ENCODE peak calls at places on chromosomes 13 and 19, in ten cellular contexts. Y is neural crest cell; Q is mucosa of descending colon; E is NCI-H748 treated with DMSO at 0.1 percent for 48 hours; G is EL; Z is GM10248; F is Peyer's patch; H is amniotic stem cell; V is AML-193; I is stimulated activated naive CD8-positive, alpha-beta T cell treated with anti-CD3 and anti-CD28 coated beads, Interleukin-15, Interleukin-2, amounts not matched to agents 100 U/mL and 50 U/mL, for 24 hours. C is an unnamed sample.

GRCh38 chr19:33134571-33135041 is 2.7 kb downstream of the WDR88 start:
- DNase-seq in Y (no peak), Q (no peak), E (peak; percentile 13), G (no peak), Z (peak; percentile 69), F (no peak), H (no peak), V (no peak), I (peak; percentile 79), C (no peak)

GRCh38 chr13:21218351-21219043 is 42.0 kb downstream of the MRPL57 start:
- DNase-seq in Y (no peak), Q (no peak), E (no peak), G (no peak), Z (peak; percentile 45), F (no peak), H (no peak), V (peak; percentile 95), I (no peak), C (peak; percentile 89)

GRCh38 chr19:31066385-31066784 is 282.9 kb downstream of the TSHZ3 start:
- DNase-seq in Y (no peak), Q (no peak), E (no peak), G (peak; percentile 78), Z (no peak), F (no peak), H (peak; percentile 0), V (no peak), I (no peak), C (no peak)

GRCh38 chr19:10835089-10835753 is 791 bp downstream of the TMED1 start:
- DNase-seq in Y (no peak), Q (no peak), E (no peak), G (no peak), Z (peak; percentile 99), F (peak; percentile 71), H (no peak), V (no peak), I (no peak), C (peak; percentile 32)

GRCh38 chr13:94214979-94215378 is 264.5 kb downstream of the DCT start:
- DNase-seq in Y (no peak), Q (no peak), E (no peak), G (no peak), Z (no peak), F (no peak), H (no peak), V (no peak), I (no peak), C (no peak)

GRCh38 chr13:31930901-31931522 is 100.6 kb upstream of the FRY start:
- DNase-seq in Y (no peak), Q (no peak), E (no peak), G (no peak), Z (peak; percentile 66), F (no peak), H (no peak), V (peak; percentile 47), I (no peak), C (peak; percentile 57)

GRCh38 chr13:44629465-44630183 is 53.5 kb upstream of the TSC22D1 start:
- DNase-seq in Y (no peak), Q (no peak), E (no peak), G (peak; percentile 58), Z (no peak), F (no peak), H (no peak), V (no peak), I (no peak), C (no peak)

GRCh38 chr13:74644239-74644638 is 510.0 kb upstream of the KLF12 start:
- DNase-seq in Y (no peak), Q (no peak), E (no peak), G (peak; percentile 45), Z (no peak), F (no peak), H (no peak), V (no peak), I (no peak), C (no peak)

GRCh38 chr13:90867336-90867683 is 480.2 kb upstream of the MIR17HG start:
- DNase-seq in Y (peak; percentile 70), Q (peak; percentile 69), E (peak; percentile 85), G (peak; percentile 66), Z (peak; percentile 22), F (peak; percentile 67), H (peak; percentile 0), V (peak; percentile 87), I (peak; percentile 35), C (peak; percentile 79)

GRCh38 chr13:30312859-30313258 is 5.5 kb upstream of the KATNAL1 start:
- DNase-seq in Y (no peak), Q (no peak), E (no peak), G (peak; percentile 58), Z (no peak), F (no peak), H (no peak), V (no peak), I (no peak), C (no peak)

GRCh38 chr19:15488489-15489226 is 9.4 kb upstream of the PGLYRP2 start:
- DNase-seq in Y (no peak), Q (no peak), E (no peak), G (no peak), Z (no peak), F (no peak), H (no peak), V (no peak), I (no peak), C (no peak)

GRCh38 chr19:18659281-18660050 is 22.6 kb downstream of the KLHL26 start:
- DNase-seq in Y (no peak), Q (no peak), E (no peak), G (no peak), Z (peak; percentile 76), F (no peak), H (no peak), V (no peak), I (no peak), C (peak; percentile 76)

GRCh38 chr13:43864921-43865320 is 14.6 kb downstream of the CCDC122 start:
- DNase-seq in Y (no peak), Q (no peak), E (no peak), G (no peak), Z (no peak), F (no peak), H (no peak), V (no peak), I (no peak), C (no peak)

GRCh38 chr13:79534596-79534995 is 53.6 kb downstream of the NDFIP2 start:
- DNase-seq in Y (no peak), Q (no peak), E (no peak), G (no peak), Z (no peak), F (no peak), H (no peak), V (no peak), I (no peak), C (no peak)

GRCh38 chr13:50797081-50797480 is 46.4 kb downstream of the DLEU7 start:
- DNase-seq in Y (no peak), Q (no peak), E (no peak), G (no peak), Z (no peak), F (no peak), H (no peak), V (no peak), I (no peak), C (no peak)

GRCh38 chr13:39811051-39811450 is 155.6 kb downstream of the COG6 start:
- DNase-seq in Y (no peak), Q (no peak), E (no peak), G (no peak), Z (no peak), F (no peak), H (no peak), V (peak; percentile 90), I (no peak), C (peak; percentile 77)

GRCh38 chr13:111490611-111491010 is 170.2 kb downstream of the TEX29 start:
- DNase-seq in Y (no peak), Q (no peak), E (no peak), G (no peak), Z (no peak), F (no peak), H (no peak), V (no peak), I (no peak), C (no peak)

GRCh38 chr13:33721719-33722118 is 96.2 kb upstream of the RFC3 start:
- DNase-seq in Y (no peak), Q (no peak), E (no peak), G (peak; percentile 73), Z (no peak), F (no peak), H (no peak), V (no peak), I (no peak), C (no peak)

GRCh38 chr19:3533563-3534216 is 5.3 kb upstream of the TEKTIP1 start:
- DNase-seq in Y (no peak), Q (no peak), E (no peak), G (no peak), Z (no peak), F (no peak), H (no peak), V (no peak), I (no peak), C (no peak)

GRCh38 chr13:107665926-107666458 is 549.3 kb downstream of the LIG4 start:
- DNase-seq in Y (no peak), Q (no peak), E (no peak), G (no peak), Z (no peak), F (no peak), H (no peak), V (no peak), I (no peak), C (no peak)

GRCh38 chr19:39211731-39212376 is 7.8 kb upstream of the SYCN start:
- DNase-seq in Y (no peak), Q (no peak), E (no peak), G (no peak), Z (no peak), F (no peak), H (no peak), V (no peak), I (no peak), C (no peak)

GRCh38 chr19:27974082-27974513 is 1238.9 kb downstream of the UQCRFS1 start:
- DNase-seq in Y (peak; percentile 40), Q (peak; percentile 36), E (no peak), G (peak; percentile 16), Z (peak; percentile 18), F (no peak), H (no peak), V (peak; percentile 12), I (peak; percentile 6), C (peak; percentile 25)

GRCh38 chr19:15093001-15093400 is 11.0 kb downstream of the OR1I1 start:
- DNase-seq in Y (no peak), Q (no peak), E (no peak), G (no peak), Z (no peak), F (no peak), H (no peak), V (no peak), I (no peak), C (no peak)

GRCh38 chr13:106376411-106377112 is 158.9 kb downstream of the EFNB2 start:
- DNase-seq in Y (no peak), Q (no peak), E (no peak), G (peak; percentile 96), Z (no peak), F (no peak), H (peak; percentile 41), V (no peak), I (peak; percentile 5), C (peak; percentile 67)

GRCh38 chr19:17931532-17932191 is 1.2 kb upstream of the CCDC124 start:
- DNase-seq in Y (no peak), Q (no peak), E (no peak), G (no peak), Z (peak; percentile 26), F (peak; percentile 45), H (no peak), V (no peak), I (peak; percentile 48), C (no peak)

GRCh38 chr19:3855321-3855720 is 13.5 kb downstream of the ZFR2 start:
- DNase-seq in Y (no peak), Q (peak; percentile 52), E (no peak), G (no peak), Z (no peak), F (peak; percentile 76), H (no peak), V (no peak), I (no peak), C (no peak)

GRCh38 chr19:43768273-43769050 is 12.3 kb downstream of the KCNN4 start:
- DNase-seq in Y (no peak), Q (peak; percentile 61), E (no peak), G (no peak), Z (no peak), F (peak; percentile 44), H (no peak), V (peak; percentile 82), I (no peak), C (peak; percentile 79)

GRCh38 chr13:110138009-110138699 is 168.8 kb downstream of the COL4A1 start:
- DNase-seq in Y (no peak), Q (peak; percentile 66), E (peak; percentile 43), G (peak; percentile 80), Z (peak; percentile 60), F (no peak), H (peak; percentile 69), V (peak; percentile 91), I (peak; percentile 78), C (peak; percentile 96)